ENCODE peak calls at places on chromosomes 6 and 20, in four cellular contexts. N, S, K and V are unnamed samples.

GRCh38 chr20:12383770-12384304 is 466.1 kb downstream of the BTBD3 start:
- DNase-seq in N (no peak), S (no peak), K (no peak), V (no peak)

GRCh38 chr6:143098054-143098673 is 37.5 kb downstream of the AIG1 start:
- DNase-seq in N (no peak), S (no peak), K (no peak), V (no peak)

GRCh38 chr6:10033223-10033829 is 381.5 kb downstream of the TFAP2A start:
- DNase-seq in N (no peak), S (peak; percentile 35), K (no peak), V (peak; percentile 53)

GRCh38 chr6:35728663-35729348 is 8.0 kb upstream of the ARMC12 start:
- DNase-seq in N (no peak), S (no peak), K (peak; percentile 25), V (no peak)

GRCh38 chr20:14445310-14445709 is 107.9 kb upstream of the FLRT3 start:
- DNase-seq in N (no peak), S (no peak), K (no peak), V (no peak)

GRCh38 chr6:106027760-106028159 is 58.4 kb upstream of the PRDM1 start:
- DNase-seq in N (no peak), S (no peak), K (no peak), V (no peak)

GRCh38 chr6:35181313-35181932 is 32.3 kb upstream of the SCUBE3 start:
- DNase-seq in N (no peak), S (no peak), K (no peak), V (no peak)

GRCh38 chr6:163926642-163927041 is 512.1 kb downstream of the QKI start:
- DNase-seq in N (no peak), S (no peak), K (no peak), V (no peak)

GRCh38 chr20:59010995-59011873 is 4.2 kb upstream of the CTSZ start:
- DNase-seq in N (no peak), S (no peak), K (peak; percentile 60), V (peak; percentile 78)

GRCh38 chr6:117907600-117908245 is 659 bp downstream of the SLC35F1 start:
- DNase-seq in N (no peak), S (no peak), K (no peak), V (no peak)

GRCh38 chr6:6659600-6660327 is 71.2 kb downstream of the LY86 start:
- DNase-seq in N (no peak), S (no peak), K (no peak), V (no peak)

GRCh38 chr20:46031701-46032254 is 2.8 kb downstream of the SLC12A5 start:
- DNase-seq in N (no peak), S (no peak), K (no peak), V (no peak)

GRCh38 chr6:54053893-54054391 is 57.3 kb upstream of the MLIP start:
- DNase-seq in N (peak; percentile 48), S (peak; percentile 12), K (no peak), V (no peak)

GRCh38 chr6:82750570-82750969 is 315.1 kb downstream of the UBE3D start:
- DNase-seq in N (no peak), S (no peak), K (no peak), V (no peak)

GRCh38 chr20:59518881-59519706 is 85.2 kb upstream of the PHACTR3 start:
- DNase-seq in N (peak; percentile 51), S (peak; percentile 57), K (peak; percentile 65), V (peak; percentile 73)

GRCh38 chr20:38650010-38650409 is 48.4 kb downstream of the ARHGAP40 start:
- DNase-seq in N (no peak), S (no peak), K (no peak), V (no peak)

GRCh38 chr20:6671829-6672228 is 95.7 kb upstream of the BMP2 start:
- DNase-seq in N (no peak), S (no peak), K (no peak), V (no peak)

GRCh38 chr6:12545837-12546658 is 170.5 kb upstream of the PHACTR1 start:
- DNase-seq in N (peak; percentile 6), S (peak; percentile 5), K (no peak), V (no peak)

GRCh38 chr6:70734979-70735378 is 67.3 kb downstream of the SMAP1 start:
- DNase-seq in N (no peak), S (no peak), K (no peak), V (no peak)

GRCh38 chr6:67914419-67914818 is 720.7 kb upstream of the ADGRB3 start:
- DNase-seq in N (no peak), S (no peak), K (no peak), V (no peak)

GRCh38 chr20:18057106-18057993 is at the start of gene OVOL2:
- DNase-seq in N (peak; percentile 60), S (no peak), K (no peak), V (no peak)

GRCh38 chr6:710601-711571 is 17.9 kb upstream of the EXOC2 start:
- DNase-seq in N (no peak), S (no peak), K (peak; percentile 33), V (no peak)

GRCh38 chr6:99592900-99593299 is 13.7 kb upstream of the PRDM13 start:
- DNase-seq in N (no peak), S (no peak), K (no peak), V (no peak)

GRCh38 chr6:41193171-41193734 is 7.7 kb downstream of the TREML2 start:
- DNase-seq in N (no peak), S (no peak), K (no peak), V (no peak)

GRCh38 chr6:41193884-41194283 is 7.1 kb downstream of the TREML2 start:
- DNase-seq in N (no peak), S (no peak), K (no peak), V (no peak)

GRCh38 chr6:41197234-41197633 is 3.7 kb downstream of the TREML2 start:
- DNase-seq in N (no peak), S (no peak), K (no peak), V (no peak)

GRCh38 chr6:41191569-41191968 is 9.4 kb downstream of the TREML2 start:
- DNase-seq in N (peak; percentile 12), S (no peak), K (peak; percentile 62), V (no peak)

DNA sequence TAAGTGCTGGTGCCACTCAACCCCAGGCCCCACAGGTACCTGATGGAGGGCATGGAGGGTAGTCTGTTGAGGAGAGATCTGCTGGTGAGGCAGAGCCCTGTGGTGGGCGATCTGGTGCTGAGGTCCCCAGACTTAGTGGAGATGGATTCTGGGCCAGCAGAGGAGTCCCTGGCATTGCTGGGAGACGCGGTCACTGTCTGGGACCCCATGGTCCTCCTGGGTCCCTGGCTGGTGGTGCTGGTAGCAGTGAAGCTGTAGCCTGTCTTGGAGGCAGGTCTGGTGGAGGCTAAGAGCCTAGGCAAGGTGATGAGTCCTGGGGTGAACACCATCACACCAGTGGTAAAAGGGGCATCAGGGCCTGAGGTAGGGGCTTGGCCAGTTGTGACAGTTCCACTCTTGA is 6.6 kb downstream of the TREML2 start:
- DNase-seq in N (no peak), S (no peak), K (no peak), V (no peak)
- H3K4me1 ChIP-seq in N (no peaks in the 10 kb centered on the region), S (no peaks in the 10 kb centered on the region), K (peaks cover 1% of the 10 kb centered on the region), V (no peaks in the 10 kb centered on the region)

GRCh38 chr20:61935926-61936700 is 129.6 kb downstream of the TAF4 start:
- DNase-seq in N (no peak), S (no peak), K (no peak), V (no peak)

GRCh38 chr20:61937963-61938838 is 127.5 kb downstream of the TAF4 start:
- DNase-seq in N (no peak), S (no peak), K (no peak), V (no peak)

GRCh38 chr20:61934716-61935530 is 130.8 kb downstream of the TAF4 start:
- DNase-seq in N (no peak), S (no peak), K (no peak), V (no peak)

GRCh38 chr20:61937146-61937962 is 128.3 kb downstream of the TAF4 start:
- DNase-seq in N (no peak), S (no peak), K (no peak), V (no peak)

DNA sequence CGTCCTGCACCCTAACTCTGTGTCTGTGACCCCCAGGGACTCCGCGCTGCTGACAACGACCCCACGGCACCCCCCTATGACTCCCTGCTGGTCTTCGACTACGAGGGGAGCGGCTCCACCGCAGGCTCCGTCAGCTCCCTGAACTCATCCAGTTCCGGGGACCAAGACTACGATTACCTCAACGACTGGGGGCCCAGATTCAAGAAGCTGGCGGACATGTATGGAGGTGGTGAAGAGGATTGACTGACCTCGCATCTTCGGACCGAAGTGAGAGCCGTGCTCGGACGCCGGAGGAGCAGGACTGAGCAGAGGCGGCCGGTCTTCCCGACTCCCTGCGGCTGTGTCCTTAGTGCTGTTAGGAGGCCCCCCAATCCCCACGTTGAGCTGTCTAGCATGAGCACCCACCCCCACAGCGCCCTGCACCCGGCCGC is 129.0 kb downstream of the TAF4 start:
- DNase-seq in N (no peak), S (no peak), K (no peak), V (no peak)
- TF ChIP-seq TCF7L2 in N (no peak), S (no peak), K (no peak), V (no peak)

GRCh38 chr20:24368253-24368652 is 101.2 kb upstream of the SYNDIG1 start:
- DNase-seq in N (no peak), S (no peak), K (no peak), V (no peak)
- H3K4me1 ChIP-seq in N (no peaks in the 10 kb centered on the region), S (no peaks in the 10 kb centered on the region), K (no peaks in the 10 kb centered on the region), V (peaks cover 6% of the 10 kb centered on the region)

GRCh38 chr20:32664352-32665159 is 9.2 kb downstream of the C20orf203 start:
- DNase-seq in N (no peak), S (no peak), K (no peak), V (peak; percentile 54)
- TF ChIP-seq TCF7L2 in N (no peak), S (no peak), K (no peak), V (no peak)

DNA sequence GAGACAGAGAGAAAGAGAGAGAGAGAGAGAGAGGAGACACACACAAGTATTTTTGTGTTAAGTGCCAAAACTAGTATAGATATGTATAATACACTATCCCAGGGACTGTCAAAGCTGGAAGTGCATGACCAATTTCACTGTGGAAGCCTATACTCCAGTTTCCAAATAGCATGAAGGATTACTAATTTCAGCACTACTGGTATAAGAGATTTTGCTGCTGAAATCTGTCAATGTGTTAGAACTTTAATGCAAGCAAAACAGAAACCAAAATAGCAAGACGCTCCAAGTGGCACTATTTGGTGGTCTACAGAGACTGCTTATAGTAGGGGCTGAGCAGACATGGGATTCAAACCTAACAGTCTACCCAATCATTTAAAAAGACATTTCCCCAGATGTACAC is 284.8 kb downstream of the BTBD9 start:
- DNase-seq in N (no peak), S (no peak), K (no peak), V (no peak)
- H3K4me1 ChIP-seq in N (peaks cover 8% of the 10 kb centered on the region), S (peaks cover 25% of the 10 kb centered on the region), K (no peaks in the 10 kb centered on the region), V (no peaks in the 10 kb centered on the region)

DNA sequence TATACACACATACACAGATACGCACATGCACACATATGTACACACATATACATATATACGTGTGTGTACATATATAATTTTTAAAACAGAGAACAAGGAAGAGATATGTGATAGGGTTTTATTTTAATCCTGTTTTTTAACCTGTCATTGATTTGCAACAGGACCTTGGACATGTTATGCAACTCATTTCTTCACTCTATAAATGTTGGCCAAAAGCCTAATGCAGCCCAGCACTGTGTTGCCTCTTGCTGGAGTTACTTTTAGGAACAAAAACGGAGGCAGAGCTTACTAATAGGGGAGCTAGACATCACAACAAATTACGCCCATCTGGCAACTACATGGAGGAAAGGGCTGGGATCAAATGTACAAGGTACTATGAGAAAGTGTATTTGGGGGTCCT is 179.9 kb upstream of the TAB2 start:
- DNase-seq in N (no peak), S (no peak), K (no peak), V (no peak)
- TF ChIP-seq TCF7L2 in N (no peak), S (no peak), K (no peak), V (no peak)

GRCh38 chr6:157980288-157981131 is 1.2 kb upstream of the SYNJ2 start:
- DNase-seq in N (no peak), S (no peak), K (no peak), V (peak; percentile 38)
- H3K4me1 ChIP-seq in N (peaks cover 37% of the 10 kb centered on the region), S (peaks cover 25% of the 10 kb centered on the region), K (peaks cover 24% of the 10 kb centered on the region), V (peaks cover 83% of the 10 kb centered on the region)